ENCODE peak calls at places on chromosomes 7 and 10, in five cellular contexts. One of them, this sample, is unnamed. For H3K4me1 and H3K27me3, the result is how much of the 10 kb centered on the place peaks cover.

GRCh38 chr10:23556727-23557440 is 118.0 kb downstream of the OTUD1 start:
- DNase-seq in IMR-90: peak
- DNase-seq in CD4-positive, CD25-positive, alpha-beta regulatory T cell: no peak
- DNase-seq in stomach: no peak
- DNase-seq in HepG2: no peak
- DNase-seq in this sample: no peak

GRCh38 chr10:119859422-119860258 is 13.0 kb downstream of the MCMBP start:
- DNase-seq in IMR-90: peak
- DNase-seq in CD4-positive, CD25-positive, alpha-beta regulatory T cell: peak
- DNase-seq in stomach: no peak
- DNase-seq in HepG2: peak
- DNase-seq in this sample: no peak

GRCh38 chr10:93813507-93814465 is 56.0 kb downstream of the LGI1 start:
- DNase-seq in IMR-90: peak
- DNase-seq in CD4-positive, CD25-positive, alpha-beta regulatory T cell: peak
- DNase-seq in stomach: peak
- DNase-seq in HepG2: peak
- DNase-seq in this sample: peak

GRCh38 chr10:45374451-45375052 is 536 bp downstream of the ALOX5 start:
- DNase-seq in IMR-90: no peak
- DNase-seq in CD4-positive, CD25-positive, alpha-beta regulatory T cell: no peak
- DNase-seq in stomach: no peak
- DNase-seq in HepG2: no peak
- DNase-seq in this sample: no peak

GRCh38 chr10:89351402-89352038 is 23.7 kb downstream of the IFIT3 start:
- DNase-seq in IMR-90: peak
- DNase-seq in CD4-positive, CD25-positive, alpha-beta regulatory T cell: no peak
- DNase-seq in stomach: no peak
- DNase-seq in HepG2: no peak
- DNase-seq in this sample: no peak

GRCh38 chr10:69703766-69704191 is 73.7 kb downstream of the FAM241B start:
- DNase-seq in IMR-90: peak
- DNase-seq in CD4-positive, CD25-positive, alpha-beta regulatory T cell: no peak
- DNase-seq in stomach: no peak
- DNase-seq in HepG2: no peak
- DNase-seq in this sample: no peak

GRCh38 chr10:22669163-22669711 is 45.1 kb downstream of the PIP4K2A start:
- DNase-seq in IMR-90: no peak
- DNase-seq in CD4-positive, CD25-positive, alpha-beta regulatory T cell: no peak
- DNase-seq in stomach: no peak
- DNase-seq in HepG2: no peak
- DNase-seq in this sample: no peak

GRCh38 chr10:103800789-103801540 is 54.4 kb downstream of the SH3PXD2A start:
- DNase-seq in IMR-90: peak
- DNase-seq in CD4-positive, CD25-positive, alpha-beta regulatory T cell: peak
- DNase-seq in stomach: no peak
- DNase-seq in HepG2: peak
- DNase-seq in this sample: no peak

GRCh38 chr10:74437822-74438221 is 286.8 kb downstream of the ADK start:
- DNase-seq in IMR-90: peak
- DNase-seq in CD4-positive, CD25-positive, alpha-beta regulatory T cell: no peak
- DNase-seq in stomach: no peak
- DNase-seq in HepG2: peak
- DNase-seq in this sample: no peak

GRCh38 chr10:27611861-27612450 is 107.9 kb downstream of the RAB18 start:
- DNase-seq in IMR-90: no peak
- DNase-seq in CD4-positive, CD25-positive, alpha-beta regulatory T cell: no peak
- DNase-seq in stomach: no peak
- DNase-seq in HepG2: no peak
- DNase-seq in this sample: peak

GRCh38 chr7:64463636-64464375 is 99.1 kb downstream of the ZNF680 start:
- DNase-seq in IMR-90: peak
- DNase-seq in CD4-positive, CD25-positive, alpha-beta regulatory T cell: peak
- DNase-seq in stomach: no peak
- DNase-seq in HepG2: no peak
- DNase-seq in this sample: no peak

GRCh38 chr7:28354601-28355062 is 57.7 kb upstream of the CREB5 start:
- DNase-seq in IMR-90: peak
- DNase-seq in CD4-positive, CD25-positive, alpha-beta regulatory T cell: no peak
- DNase-seq in stomach: no peak
- DNase-seq in HepG2: no peak
- DNase-seq in this sample: no peak

GRCh38 chr10:89217057-89217990 is 10.2 kb upstream of the CH25H start:
- DNase-seq in IMR-90: peak
- DNase-seq in CD4-positive, CD25-positive, alpha-beta regulatory T cell: peak
- DNase-seq in stomach: peak
- DNase-seq in HepG2: peak
- DNase-seq in this sample: peak

GRCh38 chr10:103238506-103239252 is 7.0 kb upstream of the RPEL1 start:
- DNase-seq in IMR-90: peak
- DNase-seq in CD4-positive, CD25-positive, alpha-beta regulatory T cell: no peak
- DNase-seq in stomach: peak
- DNase-seq in HepG2: peak
- DNase-seq in this sample: no peak

GRCh38 chr10:31896972-31897384 is 31.7 kb downstream of the ARHGAP12 start:
- DNase-seq in IMR-90: peak
- DNase-seq in CD4-positive, CD25-positive, alpha-beta regulatory T cell: no peak
- DNase-seq in stomach: no peak
- DNase-seq in HepG2: no peak
- DNase-seq in this sample: no peak

GRCh38 chr10:127618797-127619196 is 69.7 kb downstream of the NPS start:
- DNase-seq in IMR-90: no peak
- DNase-seq in CD4-positive, CD25-positive, alpha-beta regulatory T cell: no peak
- DNase-seq in stomach: no peak
- DNase-seq in HepG2: no peak
- DNase-seq in this sample: no peak

GRCh38 chr7:26198133-26198780 is 2.3 kb downstream of the HNRNPA2B1 start:
- DNase-seq in IMR-90: no peak
- DNase-seq in CD4-positive, CD25-positive, alpha-beta regulatory T cell: peak
- DNase-seq in stomach: no peak
- DNase-seq in HepG2: no peak
- DNase-seq in this sample: no peak

GRCh38 chr7:143216151-143216550 is 5.7 kb upstream of the TAS2R40 start:
- DNase-seq in IMR-90: peak
- DNase-seq in CD4-positive, CD25-positive, alpha-beta regulatory T cell: no peak
- DNase-seq in stomach: no peak
- DNase-seq in HepG2: no peak
- DNase-seq in this sample: peak

GRCh38 chr7:87592300-87592699 is 8.4 kb downstream of the ABCB1 start:
- DNase-seq in IMR-90: no peak
- DNase-seq in CD4-positive, CD25-positive, alpha-beta regulatory T cell: no peak
- DNase-seq in stomach: no peak
- DNase-seq in HepG2: no peak
- DNase-seq in this sample: no peak

GRCh38 chr10:86329093-86329710 is 37.4 kb downstream of the GRID1 start:
- DNase-seq in IMR-90: no peak
- DNase-seq in CD4-positive, CD25-positive, alpha-beta regulatory T cell: no peak
- DNase-seq in stomach: no peak
- DNase-seq in HepG2: no peak
- DNase-seq in this sample: no peak

GRCh38 chr7:116786791-116787443 is 75.5 kb upstream of the CAPZA2 start:
- DNase-seq in IMR-90: peak
- DNase-seq in CD4-positive, CD25-positive, alpha-beta regulatory T cell: no peak
- DNase-seq in stomach: no peak
- DNase-seq in HepG2: peak
- DNase-seq in this sample: peak

GRCh38 chr10:86757110-86757790 is 831 bp downstream of the BMPR1A start:
- DNase-seq in IMR-90: peak
- DNase-seq in CD4-positive, CD25-positive, alpha-beta regulatory T cell: peak
- DNase-seq in stomach: peak
- DNase-seq in HepG2: peak
- DNase-seq in this sample: peak

GRCh38 chr10:103990170-103990930 is 23.4 kb downstream of the SLK start:
- DNase-seq in IMR-90: no peak
- DNase-seq in CD4-positive, CD25-positive, alpha-beta regulatory T cell: no peak
- DNase-seq in stomach: no peak
- DNase-seq in HepG2: no peak
- DNase-seq in this sample: no peak

GRCh38 chr10:24617771-24618396 is 105.8 kb downstream of the ARHGAP21 start:
- DNase-seq in IMR-90: peak
- DNase-seq in CD4-positive, CD25-positive, alpha-beta regulatory T cell: peak
- DNase-seq in stomach: peak
- DNase-seq in HepG2: peak
- DNase-seq in this sample: peak

DNA sequence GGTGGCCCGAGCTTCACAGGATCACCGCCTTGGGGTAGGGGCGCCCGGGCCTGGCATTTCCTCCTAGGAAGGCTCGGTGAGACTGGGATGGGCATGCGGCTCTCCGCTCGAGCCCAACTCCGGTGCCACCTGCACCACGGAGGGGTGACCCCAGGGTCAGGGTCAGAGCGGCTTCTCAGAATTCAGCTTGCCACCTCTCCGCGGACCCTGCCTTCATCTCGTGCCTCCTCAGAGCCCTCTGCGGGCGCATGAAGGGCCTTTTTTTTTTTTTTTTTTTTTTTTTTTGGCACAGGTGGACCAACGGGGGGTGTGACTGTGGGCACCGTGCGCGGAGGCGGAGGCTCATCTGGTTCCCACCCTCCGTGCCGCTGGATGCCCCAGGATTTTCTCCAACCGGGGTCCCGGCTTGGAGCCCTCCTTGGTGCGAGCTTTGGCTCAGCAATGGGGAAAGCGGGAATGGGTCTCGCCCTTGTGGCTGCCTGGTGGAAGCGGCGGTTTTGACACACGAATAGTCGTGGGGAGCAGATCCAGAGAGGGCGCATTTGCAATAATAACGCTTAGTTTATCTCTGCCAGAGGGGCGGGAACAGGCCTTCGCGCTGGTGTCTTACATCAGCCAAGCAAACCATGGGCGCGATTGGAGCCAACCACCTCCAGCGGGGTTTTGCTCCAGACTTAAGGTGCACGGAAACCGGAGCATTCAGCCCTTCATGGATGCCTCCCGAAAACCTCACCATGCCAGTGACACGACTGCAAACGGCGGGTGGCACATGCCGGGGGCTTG is 5.0 kb upstream of the TNRC18 start:
- DNase-seq in IMR-90: peak
- DNase-seq in CD4-positive, CD25-positive, alpha-beta regulatory T cell: no peak
- DNase-seq in stomach: peak
- DNase-seq in HepG2: peak
- DNase-seq in this sample: peak
- H3K4me3 ChIP-seq in IMR-90: peak
- H3K4me3 ChIP-seq in CD4-positive, CD25-positive, alpha-beta regulatory T cell: no peak
- H3K4me3 ChIP-seq in stomach: peak
- H3K4me3 ChIP-seq in HepG2: peak
- H3K4me3 ChIP-seq in this sample: peak

DNA sequence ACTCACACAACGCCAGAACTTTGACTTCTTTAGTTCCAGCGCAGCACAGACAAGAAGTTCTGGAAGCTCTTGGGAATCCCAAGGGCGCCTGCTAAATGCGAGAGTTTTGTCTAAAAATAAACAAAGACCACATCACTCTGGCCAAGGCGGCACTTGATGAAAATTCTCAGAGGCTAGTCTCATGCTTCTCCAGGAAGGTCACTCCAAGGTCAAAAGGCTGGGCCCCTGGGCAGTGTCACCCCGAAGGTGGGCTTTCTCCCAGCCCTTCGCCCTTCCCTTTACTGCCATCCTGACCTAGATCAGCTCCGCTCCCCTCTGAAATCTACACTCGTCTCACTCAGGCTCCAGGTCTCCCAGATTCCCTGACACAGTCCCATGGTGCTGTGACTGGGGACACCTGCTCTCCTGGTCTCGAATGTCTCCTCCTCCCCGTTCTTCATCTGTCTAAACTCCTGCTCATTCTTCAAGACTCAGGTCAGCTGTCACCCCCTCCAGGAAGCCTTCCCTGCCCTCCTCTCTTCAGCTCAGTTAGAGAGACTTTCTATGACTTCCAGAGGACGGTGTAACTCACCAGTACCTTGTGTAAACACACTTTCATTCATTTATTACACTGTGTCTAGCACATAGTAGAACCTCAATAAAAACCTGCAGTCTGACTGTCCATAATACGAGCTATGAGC is 10.5 kb downstream of the FAM53B start:
- DNase-seq in IMR-90: no peak
- DNase-seq in CD4-positive, CD25-positive, alpha-beta regulatory T cell: no peak
- DNase-seq in stomach: no peak
- DNase-seq in HepG2: no peak
- DNase-seq in this sample: no peak
- H3K4me1 ChIP-seq in IMR-90: under half
- H3K4me1 ChIP-seq in CD4-positive, CD25-positive, alpha-beta regulatory T cell: half or more
- H3K4me1 ChIP-seq in stomach: half or more
- H3K4me1 ChIP-seq in HepG2: under half
- H3K4me1 ChIP-seq in this sample: under half

GRCh38 chr10:121615401-121615800 is 17.2 kb upstream of the FGFR2 start:
- DNase-seq in IMR-90: no peak
- DNase-seq in CD4-positive, CD25-positive, alpha-beta regulatory T cell: no peak
- DNase-seq in stomach: no peak
- DNase-seq in HepG2: no peak
- DNase-seq in this sample: no peak

GRCh38 chr10:121611431-121612159 is 13.4 kb upstream of the FGFR2 start:
- DNase-seq in IMR-90: no peak
- DNase-seq in CD4-positive, CD25-positive, alpha-beta regulatory T cell: no peak
- DNase-seq in stomach: no peak
- DNase-seq in HepG2: no peak
- DNase-seq in this sample: no peak

GRCh38 chr10:121615862-121616261 is 17.6 kb upstream of the FGFR2 start:
- DNase-seq in IMR-90: no peak
- DNase-seq in CD4-positive, CD25-positive, alpha-beta regulatory T cell: no peak
- DNase-seq in stomach: no peak
- DNase-seq in HepG2: no peak
- DNase-seq in this sample: no peak

GRCh38 chr10:121614746-121615145 is 16.5 kb upstream of the FGFR2 start:
- DNase-seq in IMR-90: no peak
- DNase-seq in CD4-positive, CD25-positive, alpha-beta regulatory T cell: no peak
- DNase-seq in stomach: no peak
- DNase-seq in HepG2: no peak
- DNase-seq in this sample: no peak

DNA sequence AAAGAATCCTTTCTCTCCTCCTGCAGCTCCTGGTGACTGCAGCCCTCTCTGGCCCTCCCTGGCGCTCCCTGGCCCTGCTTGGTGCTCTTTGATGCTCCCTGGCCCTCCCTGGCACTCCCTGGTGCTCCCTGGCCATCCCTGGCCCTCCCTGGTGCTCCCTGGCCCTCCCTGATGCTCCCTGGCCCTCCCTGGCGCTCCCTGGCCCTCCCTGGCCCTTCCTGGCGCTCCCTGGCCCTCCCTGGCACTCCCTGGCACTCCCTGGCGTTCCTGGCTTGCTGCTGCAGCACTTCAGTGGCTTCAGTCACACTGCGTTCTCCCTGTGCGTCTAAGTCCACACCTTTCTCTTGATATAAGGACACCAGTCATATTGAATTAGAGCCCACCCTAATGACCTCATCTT is 15.2 kb upstream of the FGFR2 start:
- DNase-seq in IMR-90: no peak
- DNase-seq in CD4-positive, CD25-positive, alpha-beta regulatory T cell: no peak
- DNase-seq in stomach: no peak
- DNase-seq in HepG2: no peak
- DNase-seq in this sample: no peak
- H3K27me3 ChIP-seq in IMR-90: under half
- H3K27me3 ChIP-seq in CD4-positive, CD25-positive, alpha-beta regulatory T cell: under half
- H3K27me3 ChIP-seq in stomach: under half
- H3K27me3 ChIP-seq in HepG2: under half
- H3K27me3 ChIP-seq in this sample: under half

DNA sequence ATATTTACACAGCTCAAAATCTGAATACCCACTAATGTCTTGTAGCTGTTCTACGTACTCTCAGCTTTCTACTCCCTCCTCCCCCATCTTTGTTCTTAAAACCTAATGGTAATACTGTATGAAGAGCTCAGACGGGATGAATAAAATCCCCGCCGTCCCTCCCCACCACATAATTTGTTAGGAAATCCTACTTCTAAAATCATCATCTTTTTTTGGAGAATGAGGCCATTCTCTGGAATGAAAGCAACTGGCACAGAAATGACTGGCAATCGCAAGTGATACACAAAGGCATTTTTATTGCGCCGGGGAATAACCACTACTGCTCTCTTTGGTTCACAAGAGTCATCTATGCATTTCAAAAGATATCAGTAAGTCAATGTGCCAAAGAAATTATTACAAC is 27.3 kb downstream of the SLC35B4 start:
- DNase-seq in IMR-90: no peak
- DNase-seq in CD4-positive, CD25-positive, alpha-beta regulatory T cell: no peak
- DNase-seq in stomach: no peak
- DNase-seq in HepG2: no peak
- DNase-seq in this sample: no peak
- H3K4me3 ChIP-seq in IMR-90: no peak
- H3K4me3 ChIP-seq in CD4-positive, CD25-positive, alpha-beta regulatory T cell: no peak
- H3K4me3 ChIP-seq in stomach: no peak
- H3K4me3 ChIP-seq in HepG2: no peak
- H3K4me3 ChIP-seq in this sample: no peak

This sample was measured in HAP-1.